ENCODE peak calls at places on chromosomes 1 and 21, in ten cellular contexts. U is AG09309, V is stomach, C is fibroblast of lung, T is heart left ventricle, P is HFF-Myc, B is AG10803, J is heart right ventricle, N is choroid plexus epithelial cell, Y is HCT116. M is an unnamed sample.

GRCh38 chr1:21436488-21437340 is 3.2 kb upstream of the NBPF3 start:
- DNase-seq in J (peak), T (no peak), P (no peak), N (no peak), V (peak), U (no peak), C (no peak), B (no peak), Y (no peak), M (peak)

GRCh38 chr21:46151261-46151988 is 4.0 kb downstream of the FTCD start:
- DNase-seq in U (no peak), T (peak), N (no peak), J (no peak), B (no peak), P (no peak), V (peak), C (no peak), Y (no peak), M (no peak)

GRCh38 chr1:198829356-198829755 is 190.5 kb downstream of the PTPRC start:
- DNase-seq in V (no peak), J (no peak), C (no peak), Y (no peak), U (no peak), B (no peak), T (no peak), P (no peak), N (no peak), M (no peak)

GRCh38 chr1:8663915-8664331 is 153.5 kb downstream of the RERE start:
- DNase-seq in J (peak), C (no peak), T (no peak), P (no peak), Y (no peak), N (peak), B (peak), V (peak), U (no peak), M (peak)

GRCh38 chr1:237042467-237042891 is 495 bp downstream of the RYR2 start:
- DNase-seq in P (no peak), Y (no peak), N (no peak), U (no peak), C (peak), T (no peak), V (no peak), J (no peak), B (no peak), M (no peak)

GRCh38 chr1:169250795-169251194 is 116.8 kb downstream of the NME7 start:
- DNase-seq in N (no peak), T (no peak), U (no peak), B (no peak), V (no peak), Y (no peak), J (no peak), P (no peak), C (no peak), M (no peak)

GRCh38 chr1:210222288-210223006 is 10.1 kb upstream of the SERTAD4 start:
- DNase-seq in C (peak), J (no peak), U (no peak), V (peak), N (no peak), Y (no peak), B (no peak), P (no peak), T (no peak), M (no peak)

GRCh38 chr1:243605604-243606003 is 244.4 kb downstream of the AKT3 start:
- DNase-seq in J (no peak), N (peak), T (no peak), V (no peak), Y (no peak), P (no peak), U (no peak), C (peak), B (peak), M (no peak)

GRCh38 chr1:174358786-174359453 is 88.8 kb upstream of the GPR52 start:
- DNase-seq in C (no peak), T (no peak), P (no peak), J (no peak), U (no peak), B (no peak), V (peak), Y (no peak), N (peak), M (no peak)

GRCh38 chr1:153987621-153988020 is 1.5 kb upstream of the RAB13 start:
- DNase-seq in U (no peak), Y (no peak), J (no peak), P (no peak), T (no peak), N (no peak), V (no peak), B (no peak), C (no peak), M (no peak)

GRCh38 chr1:43466403-43466802 is 12.7 kb upstream of the HYI start:
- DNase-seq in B (no peak), V (no peak), N (peak), J (no peak), C (peak), Y (no peak), T (no peak), U (no peak), P (no peak), M (no peak)

GRCh38 chr21:32929633-32930038 is 96.1 kb upstream of the OLIG2 start:
- DNase-seq in Y (no peak), N (no peak), C (no peak), T (no peak), P (no peak), U (no peak), B (no peak), J (no peak), V (no peak), M (no peak)

GRCh38 chr1:183600136-183600535 is 9.9 kb upstream of the NCF2 start:
- DNase-seq in T (no peak), N (peak), J (no peak), P (no peak), B (peak), V (no peak), U (peak), C (peak), Y (no peak), M (peak)

GRCh38 chr1:16142383-16142995 is 13.4 kb downstream of the EPHA2 start:
- DNase-seq in B (no peak), P (no peak), U (no peak), J (no peak), C (no peak), T (no peak), Y (no peak), V (no peak), N (no peak), M (no peak)

GRCh38 chr1:78165816-78166215 is 120.0 kb downstream of the GIPC2 start:
- DNase-seq in J (no peak), C (no peak), N (peak), V (no peak), B (no peak), P (no peak), U (no peak), T (no peak), Y (no peak), M (peak)

GRCh38 chr1:163656367-163656766 is 334.6 kb downstream of the NUF2 start:
- DNase-seq in U (no peak), B (no peak), P (no peak), J (no peak), C (no peak), V (no peak), Y (no peak), T (no peak), N (no peak), M (peak)

GRCh38 chr1:178951600-178951999 is 74.1 kb upstream of the FAM20B start:
- DNase-seq in V (no peak), C (no peak), B (no peak), P (no peak), N (no peak), U (no peak), J (no peak), T (no peak), Y (no peak), M (no peak)

GRCh38 chr1:178501705-178502329 is 5.1 kb upstream of the CLEC20A start:
- DNase-seq in N (peak), C (peak), U (no peak), P (peak), B (peak), J (peak), V (peak), T (peak), Y (peak), M (peak)

GRCh38 chr1:170366980-170367379 is 165.0 kb upstream of the GORAB start:
- DNase-seq in U (no peak), C (no peak), B (no peak), V (no peak), J (no peak), T (no peak), Y (no peak), N (no peak), P (no peak), M (no peak)

DNA sequence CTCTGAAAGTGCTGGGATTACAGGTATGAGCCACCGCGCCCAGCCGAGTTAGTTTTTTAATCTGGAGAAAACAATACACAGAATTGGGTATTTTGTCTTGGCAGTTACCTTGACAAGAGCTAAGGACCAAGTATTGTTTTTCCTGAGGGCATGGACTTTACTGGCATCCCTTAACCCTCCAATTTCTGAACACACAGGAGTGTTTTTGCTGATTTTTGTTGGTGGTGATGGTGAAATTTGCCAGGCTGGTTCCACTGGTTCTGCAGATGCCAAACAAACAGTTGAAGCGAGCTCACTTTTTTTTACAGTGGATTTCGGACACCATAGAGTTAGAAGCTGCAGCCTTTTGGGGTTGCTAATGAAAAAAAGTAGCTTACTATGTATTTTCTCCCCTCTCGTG is 37.2 kb upstream of the SH3D21 start:
- DNase-seq in V (peak), Y (no peak), T (no peak), J (no peak), N (no peak), P (no peak), B (no peak), U (no peak), C (no peak), M (no peak)
- H3K4me3 ChIP-seq in V (no peak), Y (no peak), T (no peak), J (no peak), N (no peak), P (no peak), B (no peak), U (no peak), C (no peak), M (no peak)

DNA sequence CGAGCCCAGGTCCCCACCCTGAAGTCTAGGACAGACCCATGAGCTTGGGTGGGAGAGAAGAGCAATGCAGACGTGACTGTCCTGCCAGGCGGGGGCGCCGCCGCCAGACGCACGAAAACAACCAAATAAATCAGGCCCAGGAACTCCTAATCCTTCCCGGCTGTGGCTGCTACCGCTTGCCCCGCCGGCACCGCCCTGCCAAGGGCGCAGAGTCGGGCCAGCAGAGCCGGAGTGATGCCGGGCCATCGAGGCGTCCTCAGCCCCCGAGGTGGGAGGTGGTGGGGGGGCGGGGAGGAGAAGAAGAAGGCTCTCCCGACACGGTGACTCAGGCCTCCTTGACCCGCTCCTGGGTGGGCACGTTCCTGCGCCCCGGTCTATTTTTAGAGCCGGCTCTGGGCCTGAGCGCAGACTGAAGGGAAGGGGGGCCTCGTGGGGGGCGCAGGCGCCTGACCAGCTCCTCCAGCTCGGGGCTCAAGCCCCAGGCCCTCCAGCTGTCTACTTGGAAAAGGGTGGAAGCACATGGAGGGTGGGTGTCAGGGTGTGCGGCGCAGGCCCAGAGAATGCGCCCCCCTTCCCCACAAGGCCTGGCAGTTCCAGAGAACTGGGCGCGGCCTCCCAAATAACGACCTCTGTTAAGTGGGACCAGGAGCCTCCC is 10.8 kb upstream of the COL16A1 start:
- DNase-seq in U (no peak), J (peak), Y (no peak), T (peak), V (peak), B (peak), C (peak), N (peak), P (no peak), M (peak)
- TF ChIP-seq CTCF in U (peak), J (peak), Y (peak), T (peak), V (no peak), B (peak), C (peak), N (peak), P (peak), M (no peak)

GRCh38 chr1:181011301-181012202 is 11.1 kb downstream of the STX6 start:
- DNase-seq in J (no peak), B (peak), V (no peak), U (no peak), T (no peak), N (no peak), C (no peak), P (no peak), Y (no peak), M (no peak)
- H3K4me3 ChIP-seq in J (no peak), B (no peak), V (no peak), U (no peak), T (no peak), N (no peak), C (no peak), P (no peak), Y (no peak), M (no peak)

GRCh38 chr1:112466078-112466660 is 42.6 kb upstream of the WNT2B start:
- DNase-seq in P (peak), V (peak), C (peak), Y (peak), T (peak), J (peak), B (peak), N (peak), U (peak), M (peak)
- TF ChIP-seq CTCF in P (peak), V (peak), C (peak), Y (peak), T (peak), J (peak), B (peak), N (peak), U (peak), M (peak)

GRCh38 chr1:30719406-30720270 is 3.7 kb downstream of the MATN1 start:
- DNase-seq in Y (peak), V (no peak), C (peak), B (peak), J (no peak), N (peak), P (no peak), U (no peak), T (no peak), M (peak)
- H3K4me3 ChIP-seq in Y (peak), V (peak), C (no peak), B (peak), J (peak), N (peak), P (peak), U (peak), T (peak), M (peak)

DNA sequence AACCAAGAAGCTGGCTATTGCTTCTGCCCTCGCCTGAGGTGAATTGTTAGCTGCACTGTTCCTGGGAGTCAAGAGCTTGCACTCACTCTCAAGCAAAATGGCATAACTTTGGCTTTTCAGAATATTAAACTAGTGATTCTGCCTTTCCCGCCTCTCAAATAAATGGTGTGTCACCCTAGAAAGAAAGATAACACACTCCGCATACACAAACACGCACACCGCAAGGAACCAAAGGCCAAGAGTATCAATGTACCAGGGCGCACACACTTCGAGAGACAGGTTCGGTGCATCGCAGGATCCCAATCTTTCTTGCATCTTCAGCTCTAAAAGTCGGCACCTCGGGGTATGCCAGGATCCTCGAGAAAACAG is 470 bp upstream of the RTCA start:
- DNase-seq in Y (peak), P (peak), T (no peak), V (no peak), U (no peak), C (peak), N (peak), B (peak), J (no peak), M (no peak)
- TF ChIP-seq CTCF in Y (no peak), P (no peak), T (no peak), V (no peak), U (no peak), C (no peak), N (no peak), B (no peak), J (no peak), M (no peak)

M was measured in foreskin fibroblast.